ENCODE peak calls at places on chromosomes 2 and 18, in seven cellular contexts. E is GM03348; K is neural progenitor cell; Y is stimulated activated CD4-positive, alpha-beta T cell treated with anti-CD3 and anti-CD28 coated beads, Interleukin-4, amount 100 ng/mL, for 1 hour; C is activated naive CD4-positive, alpha-beta T cell; O is AG08396; D is kidney tubule cell. Z is an unnamed sample.

GRCh38 chr2:82124629-82125028 is 1820.1 kb upstream of the LRRTM1 start:
- DNase-seq in E (no peak), K (no peak), Y (no peak), C (no peak), O (no peak), D (peak), Z (no peak)

GRCh38 chr2:181632733-181633401 is 24.0 kb downstream of the CERKL start:
- DNase-seq in E (no peak), K (no peak), Y (no peak), C (no peak), O (no peak), D (no peak), Z (peak)

GRCh38 chr18:78772369-78773302 is 207.0 kb upstream of the SALL3 start:
- DNase-seq in E (no peak), K (no peak), Y (no peak), C (no peak), O (no peak), D (no peak), Z (no peak)

GRCh38 chr2:27051902-27052645 is 606 bp downstream of the AGBL5 start:
- DNase-seq in E (peak), K (peak), Y (no peak), C (peak), O (peak), D (peak), Z (peak)

GRCh38 chr2:128457006-128457604 is 138.4 kb upstream of the HS6ST1 start:
- DNase-seq in E (no peak), K (no peak), Y (no peak), C (no peak), O (no peak), D (no peak), Z (no peak)

GRCh38 chr2:75047907-75048625 is 89.6 kb downstream of the POLE4 start:
- DNase-seq in E (peak), K (no peak), Y (no peak), C (no peak), O (peak), D (peak), Z (no peak)

GRCh38 chr2:84631047-84631446 is 114.7 kb downstream of the DNAH6 start:
- DNase-seq in E (peak), K (peak), Y (no peak), C (no peak), O (peak), D (peak), Z (peak)

GRCh38 chr2:126863336-126864015 is 35.2 kb upstream of the TEX51 start:
- DNase-seq in E (no peak), K (no peak), Y (no peak), C (no peak), O (no peak), D (peak), Z (no peak)

GRCh38 chr2:188050716-188051115 is 241.0 kb upstream of the GULP1 start:
- DNase-seq in E (peak), K (no peak), Y (no peak), C (no peak), O (no peak), D (peak), Z (no peak)

GRCh38 chr2:200408428-200409311 is 101.2 kb downstream of the KCTD18 start:
- DNase-seq in E (peak), K (no peak), Y (no peak), C (no peak), O (peak), D (peak), Z (no peak)

GRCh38 chr2:238487652-238488346 is 61.1 kb downstream of the ASB1 start:
- DNase-seq in E (no peak), K (no peak), Y (no peak), C (no peak), O (no peak), D (no peak), Z (no peak)

GRCh38 chr2:237254911-237255578 is 158.9 kb downstream of the COL6A3 start:
- DNase-seq in E (peak), K (no peak), Y (no peak), C (no peak), O (peak), D (peak), Z (no peak)

GRCh38 chr18:50662177-50662576 is 102.3 kb downstream of the MAPK4 start:
- DNase-seq in E (no peak), K (peak), Y (no peak), C (no peak), O (no peak), D (peak), Z (no peak)

GRCh38 chr2:129903586-129904425 is 75.7 kb upstream of the RAB6C start:
- DNase-seq in E (no peak), K (peak), Y (no peak), C (no peak), O (no peak), D (peak), Z (no peak)

GRCh38 chr2:46831037-46831868 is 84.4 kb downstream of the MCFD2 start:
- DNase-seq in E (peak), K (no peak), Y (no peak), C (no peak), O (peak), D (no peak), Z (no peak)

GRCh38 chr2:54504866-54505265 is 48.7 kb downstream of the SPTBN1 start:
- DNase-seq in E (peak), K (no peak), Y (no peak), C (no peak), O (no peak), D (no peak), Z (no peak)

GRCh38 chr2:112149194-112149593 is 11.0 kb downstream of the FBLN7 start:
- DNase-seq in E (no peak), K (no peak), Y (no peak), C (no peak), O (no peak), D (no peak), Z (no peak)

GRCh38 chr2:30448308-30448707 is 1.3 kb downstream of the LCLAT1 start:
- DNase-seq in E (no peak), K (no peak), Y (no peak), C (no peak), O (no peak), D (no peak), Z (no peak)

GRCh38 chr2:26089337-26089736 is 55.5 kb downstream of the RAB10 start:
- DNase-seq in E (no peak), K (no peak), Y (no peak), C (no peak), O (no peak), D (no peak), Z (no peak)

GRCh38 chr2:11142987-11143386 is 12.3 kb upstream of the SLC66A3 start:
- DNase-seq in E (no peak), K (no peak), Y (no peak), C (no peak), O (no peak), D (no peak), Z (no peak)

GRCh38 chr2:197191177-197191947 is 119.2 kb downstream of the ANKRD44 start:
- DNase-seq in E (peak), K (peak), Y (no peak), C (no peak), O (no peak), D (peak), Z (peak)

GRCh38 chr2:128404709-128405466 is 86.2 kb upstream of the HS6ST1 start:
- DNase-seq in E (no peak), K (no peak), Y (no peak), C (no peak), O (no peak), D (no peak), Z (no peak)

GRCh38 chr2:239911630-239912071 is 113.5 kb downstream of the NDUFA10 start:
- DNase-seq in E (no peak), K (no peak), Y (no peak), C (no peak), O (no peak), D (no peak), Z (no peak)

GRCh38 chr2:42303252-42303651 is 57.8 kb downstream of the COX7A2L start:
- DNase-seq in E (no peak), K (no peak), Y (no peak), C (no peak), O (no peak), D (no peak), Z (no peak)

GRCh38 chr2:9174771-9175441 is 31.7 kb upstream of the ASAP2 start:
- DNase-seq in E (peak), K (no peak), Y (no peak), C (no peak), O (peak), D (peak), Z (no peak)

GRCh38 chr18:59055345-59056032 is 84.2 kb upstream of the SEC11C start:
- DNase-seq in E (no peak), K (peak), Y (no peak), C (no peak), O (no peak), D (no peak), Z (no peak)

GRCh38 chr18:55179460-55180195 is 220.4 kb upstream of the CCDC68 start:
- DNase-seq in E (no peak), K (no peak), Y (no peak), C (no peak), O (no peak), D (no peak), Z (no peak)

GRCh38 chr2:10091182-10091932 is 11.1 kb upstream of the CYS1 start:
- DNase-seq in E (no peak), K (no peak), Y (peak), C (no peak), O (no peak), D (peak), Z (peak)

GRCh38 chr18:50590625-50591024 is 30.7 kb downstream of the MAPK4 start:
- DNase-seq in E (no peak), K (no peak), Y (no peak), C (no peak), O (no peak), D (no peak), Z (peak)

GRCh38 chr2:39524756-39525635 is 87.9 kb upstream of the MAP4K3 start:
- DNase-seq in E (no peak), K (no peak), Y (no peak), C (no peak), O (no peak), D (no peak), Z (no peak)

GRCh38 chr2:178309541-178309940 is 115.2 kb downstream of the OSBPL6 start:
- DNase-seq in E (no peak), K (no peak), Y (no peak), C (no peak), O (no peak), D (no peak), Z (no peak)

GRCh38 chr2:226711606-226712296 is 87.9 kb downstream of the IRS1 start:
- DNase-seq in E (no peak), K (no peak), Y (no peak), C (no peak), O (no peak), D (no peak), Z (no peak)

GRCh38 chr2:219951111-219951510 is 323.7 kb downstream of the SLC4A3 start:
- DNase-seq in E (no peak), K (no peak), Y (no peak), C (no peak), O (no peak), D (no peak), Z (no peak)

GRCh38 chr2:37645363-37645762 is 26.1 kb downstream of the CDC42EP3 start:
- DNase-seq in E (no peak), K (no peak), Y (no peak), C (no peak), O (no peak), D (peak), Z (no peak)

GRCh38 chr2:135093685-135094340 is 41.7 kb downstream of the RAB3GAP1 start:
- DNase-seq in E (no peak), K (no peak), Y (no peak), C (no peak), O (no peak), D (no peak), Z (no peak)

GRCh38 chr2:1585635-1586034 is 158.7 kb downstream of the PXDN start:
- DNase-seq in E (no peak), K (no peak), Y (no peak), C (no peak), O (no peak), D (no peak), Z (no peak)

GRCh38 chr18:22465859-22466602 is 48.3 kb upstream of the CTAGE1 start:
- DNase-seq in E (peak), K (no peak), Y (no peak), C (no peak), O (peak), D (peak), Z (no peak)

GRCh38 chr18:34280653-34281052 is 55.9 kb upstream of the NOL4 start:
- DNase-seq in E (no peak), K (peak), Y (no peak), C (no peak), O (no peak), D (no peak), Z (no peak)

GRCh38 chr2:31531101-31531500 is 49.6 kb downstream of the SRD5A2 start:
- DNase-seq in E (no peak), K (no peak), Y (no peak), C (no peak), O (no peak), D (no peak), Z (no peak)